ENCODE peak calls at places on chromosomes 7 and 10, in nine cellular contexts. S, R, Y, G, N, A, D, X and U are unnamed samples.

GRCh38 chr7:90455163-90456030 is 14.0 kb upstream of the PTTG1IP2 start:
- DNase-seq in S (peak), R (no peak), Y (no peak), G (peak), N (no peak), A (no peak), D (no peak), X (peak), U (peak)

GRCh38 chr10:49651917-49652316 is 27.5 kb upstream of the C10orf53 start:
- DNase-seq in S (no peak), R (no peak), Y (no peak), G (no peak), N (no peak), A (no peak), D (no peak), X (no peak), U (no peak)

GRCh38 chr7:50199824-50200223 is 104.7 kb upstream of the IKZF1 start:
- DNase-seq in S (no peak), R (no peak), Y (no peak), G (no peak), N (no peak), A (no peak), D (no peak), X (no peak), U (no peak)

GRCh38 chr7:99499356-99499712 is 747 bp downstream of the ZNF394 start:
- DNase-seq in S (peak), R (no peak), Y (no peak), G (peak), N (no peak), A (no peak), D (no peak), X (no peak), U (peak)

GRCh38 chr10:71784679-71785272 is 11.5 kb upstream of the VSIR start:
- DNase-seq in S (no peak), R (no peak), Y (no peak), G (no peak), N (no peak), A (no peak), D (no peak), X (no peak), U (no peak)

GRCh38 chr7:136056827-136057226 is 79.7 kb upstream of the MTPN start:
- DNase-seq in S (no peak), R (no peak), Y (no peak), G (no peak), N (no peak), A (no peak), D (no peak), X (no peak), U (no peak)

GRCh38 chr7:100966542-100967291 is 2.6 kb upstream of the MUC12 start:
- DNase-seq in S (no peak), R (no peak), Y (no peak), G (no peak), N (peak), A (no peak), D (no peak), X (no peak), U (no peak)

GRCh38 chr10:118531105-118531851 is 64.2 kb downstream of the PRLHR start:
- DNase-seq in S (no peak), R (no peak), Y (no peak), G (peak), N (no peak), A (no peak), D (no peak), X (no peak), U (no peak)

GRCh38 chr7:51141451-51141971 is 175.1 kb downstream of the COBL start:
- DNase-seq in S (no peak), R (no peak), Y (no peak), G (no peak), N (no peak), A (no peak), D (no peak), X (peak), U (no peak)

GRCh38 chr7:151309306-151309705 is 32.3 kb upstream of the NUB1 start:
- DNase-seq in S (no peak), R (no peak), Y (no peak), G (peak), N (no peak), A (no peak), D (no peak), X (no peak), U (no peak)

GRCh38 chr10:132571565-132572544 is 34.3 kb downstream of the INPP5A start:
- DNase-seq in S (peak), R (no peak), Y (no peak), G (peak), N (peak), A (peak), D (peak), X (no peak), U (peak)

GRCh38 chr10:25753776-25754175 is 180.3 kb upstream of the MYO3A start:
- DNase-seq in S (no peak), R (no peak), Y (no peak), G (peak), N (no peak), A (no peak), D (no peak), X (no peak), U (no peak)

GRCh38 chr7:30921951-30922401 is 10.3 kb downstream of the AQP1 start:
- DNase-seq in S (no peak), R (no peak), Y (no peak), G (no peak), N (peak), A (peak), D (no peak), X (no peak), U (no peak)

GRCh38 chr10:34236927-34237326 is 578.2 kb downstream of the PARD3 start:
- DNase-seq in S (no peak), R (no peak), Y (no peak), G (no peak), N (no peak), A (no peak), D (no peak), X (no peak), U (no peak)

GRCh38 chr7:1572111-1572510 is 2.3 kb upstream of the PSMG3 start:
- DNase-seq in S (no peak), R (no peak), Y (no peak), G (no peak), N (no peak), A (no peak), D (no peak), X (no peak), U (no peak)

GRCh38 chr10:86366902-86367338 is 325 bp upstream of the GRID1 start:
- DNase-seq in S (no peak), R (no peak), Y (no peak), G (no peak), N (no peak), A (no peak), D (no peak), X (no peak), U (peak)

GRCh38 chr10:112490543-112490942 is 43.5 kb downstream of the VTI1A start:
- DNase-seq in S (no peak), R (no peak), Y (no peak), G (no peak), N (no peak), A (no peak), D (no peak), X (peak), U (no peak)

GRCh38 chr10:1629326-1630036 is 107.8 kb downstream of the ADARB2 start:
- DNase-seq in S (no peak), R (no peak), Y (peak), G (peak), N (no peak), A (no peak), D (no peak), X (no peak), U (no peak)

GRCh38 chr10:48199580-48200377 is 74.7 kb downstream of the FRMPD2 start:
- DNase-seq in S (no peak), R (no peak), Y (no peak), G (peak), N (no peak), A (no peak), D (no peak), X (no peak), U (no peak)